ENCODE peak calls at places on chromosome 5, in eight cellular contexts. X is effector memory CD8-positive, alpha-beta T cell; Y is GM23338; F is C1 segment of cervical spinal cord; Q is amygdala; J is RWPE1; K is PC-3; C is T1000. E is an unnamed sample.

GRCh38 chr5:6202615-6203365 is 175.6 kb downstream of the MED10 start:
- DNase-seq in Y (peak), J (no peak), K (peak), F (no peak), X (no peak), Q (no peak), C (no peak), E (no peak)

GRCh38 chr5:131640043-131640856 is 5.2 kb upstream of the RAPGEF6 start:
- DNase-seq in J (peak), F (no peak), C (no peak), Q (no peak), K (peak), X (no peak), Y (no peak), E (peak)

GRCh38 chr5:51685399-51685798 is 302.2 kb downstream of the ISL1 start:
- DNase-seq in Y (no peak), X (no peak), J (no peak), K (no peak), C (no peak), F (no peak), Q (no peak), E (no peak)

GRCh38 chr5:168364738-168365550 is 73.5 kb downstream of the WWC1 start:
- DNase-seq in X (no peak), Y (peak), K (peak), Q (no peak), J (peak), C (no peak), F (peak), E (peak)

GRCh38 chr5:141960018-141960417 is 2.0 kb upstream of the PCDH12 start:
- DNase-seq in Q (no peak), C (no peak), X (no peak), K (no peak), Y (peak), J (no peak), F (no peak), E (no peak)

GRCh38 chr5:180639743-180640300 is 9.6 kb downstream of the FLT4 start:
- DNase-seq in C (no peak), Q (no peak), X (no peak), J (no peak), K (no peak), Y (no peak), F (no peak), E (no peak)

GRCh38 chr5:80711938-80712337 is 57.2 kb upstream of the DHFR start:
- DNase-seq in J (peak), X (no peak), Q (no peak), Y (peak), C (no peak), K (peak), F (no peak), E (peak)

GRCh38 chr5:144418719-144419118 is 248.0 kb downstream of the KCTD16 start:
- DNase-seq in Y (no peak), K (no peak), C (no peak), J (no peak), Q (no peak), F (no peak), X (no peak), E (no peak)

GRCh38 chr5:128587275-128587674 is 49.2 kb upstream of the FBN2 start:
- DNase-seq in J (no peak), C (no peak), Y (no peak), F (no peak), X (no peak), Q (no peak), K (no peak), E (no peak)

GRCh38 chr5:19940192-19940591 is 47.8 kb downstream of the CDH18 start:
- DNase-seq in J (no peak), Q (no peak), C (no peak), X (no peak), K (no peak), Y (no peak), F (no peak), E (no peak)

GRCh38 chr5:83133797-83134196 is 56.5 kb downstream of the XRCC4 start:
- DNase-seq in C (no peak), K (no peak), J (no peak), X (no peak), Q (no peak), F (no peak), Y (no peak), E (no peak)

GRCh38 chr5:1547236-1547635 is 23.5 kb upstream of the LPCAT1 start:
- DNase-seq in J (no peak), Y (no peak), F (no peak), X (no peak), C (no peak), Q (no peak), K (no peak), E (no peak)

GRCh38 chr5:67636091-67636490 is 439.5 kb upstream of the CD180 start:
- DNase-seq in F (peak), Y (no peak), C (no peak), J (no peak), Q (peak), K (no peak), X (no peak), E (no peak)

GRCh38 chr5:943874-944620 is 51.4 kb downstream of the TRIP13 start:
- DNase-seq in X (no peak), J (no peak), F (no peak), Y (no peak), K (no peak), Q (no peak), C (no peak), E (no peak)

GRCh38 chr5:149585910-149586309 is 4.6 kb downstream of the ARHGEF37 start:
- DNase-seq in C (no peak), J (no peak), Q (no peak), F (no peak), K (no peak), Y (no peak), X (no peak), E (peak)

GRCh38 chr5:97162045-97162444 is 19.6 kb upstream of the LIX1 start:
- DNase-seq in F (peak), Q (peak), K (peak), X (peak), J (peak), C (peak), Y (peak), E (peak)

GRCh38 chr5:64619609-64620008 is 70.7 kb upstream of the SHISAL2B start:
- DNase-seq in Y (no peak), F (no peak), C (no peak), J (no peak), K (no peak), X (no peak), Q (no peak), E (no peak)

GRCh38 chr5:33905381-33905780 is 13.6 kb upstream of the ADAMTS12 start:
- DNase-seq in Q (no peak), K (no peak), C (no peak), X (no peak), J (no peak), Y (no peak), F (no peak), E (no peak)

E was measured in epithelial cell of esophagus.